ENCODE peak calls at places on chromosomes 3 and 15, in nine cellular contexts. A is NCI-H1417, E is GM13976, Q is HAP-1, O is amniotic stem cell, F is G401, V is anterior cingulate cortex, I is AML-193, W is ovary. J is an unnamed sample.

GRCh38 chr3:66555214-66555844 is 54.5 kb upstream of the LRIG1 start:
- DNase-seq in I (no peak), O (no peak), A (no peak), E (no peak), Q (no peak), W (no peak), V (no peak), F (no peak), J (no peak)

GRCh38 chr3:107663266-107663665 is 140.5 kb downstream of the BBX start:
- DNase-seq in A (no peak), E (no peak), W (no peak), Q (no peak), V (no peak), O (no peak), I (no peak), F (no peak), J (no peak)

GRCh38 chr15:89419370-89419984 is 76.9 kb downstream of the RHCG start:
- DNase-seq in E (no peak), W (peak), I (peak), Q (peak), F (no peak), A (no peak), O (no peak), V (no peak), J (peak)

GRCh38 chr15:76987896-76988860 is 6.7 kb upstream of the PSTPIP1 start:
- DNase-seq in I (peak), Q (no peak), E (peak), W (no peak), O (no peak), F (no peak), A (no peak), V (no peak), J (no peak)

GRCh38 chr3:143171656-143172055 is 52.1 kb downstream of the CHST2 start:
- DNase-seq in V (no peak), W (no peak), A (no peak), E (no peak), I (no peak), F (no peak), Q (no peak), O (peak), J (no peak)

GRCh38 chr3:83317605-83318004 is 1556.2 kb upstream of the GBE1 start:
- DNase-seq in A (no peak), V (no peak), I (no peak), F (no peak), E (no peak), W (no peak), Q (no peak), O (no peak), J (no peak)

GRCh38 chr15:82585072-82585471 is 44.8 kb upstream of the RPS17 start:
- DNase-seq in O (no peak), E (no peak), V (no peak), A (no peak), F (no peak), I (no peak), Q (no peak), W (no peak), J (peak)

GRCh38 chr15:37981781-37982180 is 47.3 kb downstream of the TMCO5A start:
- DNase-seq in W (no peak), Q (no peak), A (no peak), O (no peak), F (peak), I (no peak), E (no peak), V (no peak), J (peak)

GRCh38 chr3:10733297-10733696 is 82.7 kb upstream of the SLC6A11 start:
- DNase-seq in Q (no peak), A (no peak), V (no peak), W (no peak), O (no peak), I (no peak), F (no peak), E (no peak), J (no peak)

GRCh38 chr3:9244495-9245183 is 4.8 kb downstream of the SRGAP3 start:
- DNase-seq in W (no peak), E (no peak), A (no peak), Q (no peak), F (peak), O (no peak), I (no peak), V (no peak), J (no peak)

GRCh38 chr15:62253294-62253693 is 88.2 kb upstream of the C2CD4B start:
- DNase-seq in W (no peak), O (no peak), Q (no peak), F (no peak), I (no peak), V (no peak), A (no peak), E (no peak), J (no peak)

GRCh38 chr3:20846792-20847191 is 660.8 kb upstream of the SGO1 start:
- DNase-seq in E (no peak), V (no peak), W (no peak), Q (no peak), A (no peak), I (no peak), O (no peak), F (peak), J (no peak)

GRCh38 chr3:158247288-158247687 is 137.4 kb downstream of the RSRC1 start:
- DNase-seq in F (no peak), I (no peak), Q (no peak), O (no peak), E (no peak), W (no peak), A (no peak), V (no peak), J (no peak)

GRCh38 chr3:94405258-94406035 is 342.6 kb downstream of the NSUN3 start:
- DNase-seq in O (no peak), A (no peak), W (no peak), Q (no peak), V (no peak), E (no peak), I (no peak), F (no peak), J (no peak)

GRCh38 chr3:123143669-123144411 is 57.9 kb upstream of the SEC22A start:
- DNase-seq in V (no peak), W (peak), O (no peak), Q (no peak), A (peak), E (no peak), I (no peak), F (no peak), J (no peak)

GRCh38 chr15:48946088-48946839 is 17.5 kb downstream of the SHC4 start:
- DNase-seq in W (no peak), I (peak), V (no peak), A (no peak), F (no peak), E (no peak), Q (no peak), O (peak), J (no peak)

GRCh38 chr3:172249039-172249438 is 199.2 kb downstream of the GHSR start:
- DNase-seq in V (no peak), Q (no peak), W (no peak), F (no peak), A (no peak), O (no peak), I (no peak), E (no peak), J (peak)

GRCh38 chr3:188270423-188270972 is 116.5 kb downstream of the LPP start:
- DNase-seq in W (no peak), A (no peak), O (peak), F (peak), V (no peak), Q (no peak), I (peak), E (no peak), J (peak)

GRCh38 chr3:100913870-100914654 is 79.2 kb downstream of the ABI3BP start:
- DNase-seq in Q (no peak), F (no peak), W (peak), O (no peak), V (no peak), I (no peak), A (no peak), E (no peak), J (no peak)

GRCh38 chr3:143822374-143822773 is 25.9 kb downstream of the SLC9A9 start:
- DNase-seq in Q (no peak), O (no peak), F (no peak), E (no peak), A (peak), V (no peak), W (no peak), I (no peak), J (no peak)

GRCh38 chr3:169695051-169695450 is 31.5 kb upstream of the MECOM start:
- DNase-seq in Q (no peak), E (no peak), F (no peak), I (no peak), W (no peak), A (no peak), V (no peak), O (no peak), J (no peak)

GRCh38 chr3:139944256-139944910 is 9.4 kb downstream of the CLSTN2 start:
- DNase-seq in E (no peak), A (no peak), I (no peak), V (no peak), F (no peak), O (no peak), Q (no peak), W (no peak), J (no peak)

GRCh38 chr15:57555270-57555669 is 36.4 kb upstream of the MYZAP start:
- DNase-seq in Q (no peak), E (no peak), O (no peak), W (no peak), I (no peak), V (no peak), A (no peak), F (no peak), J (no peak)

GRCh38 chr3:114866430-114866829 is 280.7 kb downstream of the ZBTB20 start:
- DNase-seq in V (no peak), O (no peak), E (no peak), Q (no peak), A (no peak), I (no peak), F (peak), W (no peak), J (no peak)

GRCh38 chr3:7285502-7285901 is 424.6 kb downstream of the GRM7 start:
- DNase-seq in V (no peak), A (no peak), I (no peak), F (no peak), Q (no peak), E (no peak), O (no peak), W (no peak), J (no peak)

GRCh38 chr3:11072631-11073030 is 80.1 kb downstream of the SLC6A1 start:
- DNase-seq in O (no peak), E (no peak), V (no peak), F (no peak), I (peak), W (no peak), Q (no peak), A (no peak), J (no peak)

GRCh38 chr15:89401636-89402252 is 67.1 kb upstream of the POLG start:
- DNase-seq in A (no peak), I (peak), F (no peak), O (peak), W (no peak), Q (no peak), V (no peak), E (no peak), J (no peak)

J was measured in foreskin melanocyte.